ENCODE peak calls at places on chromosome 21, in ten cellular contexts. M is right atrium auricular region; P is sigmoid colon; J is left lung; W is CD8-positive, alpha-beta T cell; H is esophagus muscularis mucosa; O is PC-9; V is lung; Q is kidney; Z is colonic mucosa. R is an unnamed sample.

GRCh38 chr21:28207776-28208175 is 784.9 kb downstream of the LTN1 start:
- DNase-seq in M (no peak), P (no peak), J (no peak), W (no peak), H (no peak), O (no peak), V (no peak), Q (no peak), Z (no peak), R (no peak)

GRCh38 chr21:31310750-31311149 is 33.3 kb downstream of the TIAM1 start:
- DNase-seq in M (no peak), P (no peak), J (no peak), W (no peak), H (no peak), O (peak; percentile 10), V (no peak), Q (no peak), Z (no peak), R (no peak)

GRCh38 chr21:24840287-24840686 is 767.0 kb downstream of the MRPL39 start:
- DNase-seq in M (no peak), P (no peak), J (peak; percentile 70), W (no peak), H (no peak), O (no peak), V (no peak), Q (no peak), Z (no peak), R (peak; percentile 65)

GRCh38 chr21:15140321-15141019 is 75.7 kb upstream of the NRIP1 start:
- DNase-seq in M (no peak), P (no peak), J (no peak), W (no peak), H (no peak), O (no peak), V (no peak), Q (peak; percentile 70), Z (peak; percentile 91), R (no peak)

GRCh38 chr21:24470852-24471251 is 1136.4 kb downstream of the MRPL39 start:
- DNase-seq in M (no peak), P (no peak), J (no peak), W (no peak), H (no peak), O (no peak), V (no peak), Q (no peak), Z (no peak), R (no peak)

GRCh38 chr21:23968722-23969647 is 1638.3 kb downstream of the MRPL39 start:
- DNase-seq in M (no peak), P (no peak), J (no peak), W (peak; percentile 67), H (no peak), O (peak; percentile 12), V (no peak), Q (no peak), Z (peak; percentile 22), R (peak; percentile 88)

GRCh38 chr21:14551741-14552140 is 5.6 kb upstream of the SAMSN1 start:
- DNase-seq in M (no peak), P (no peak), J (no peak), W (no peak), H (no peak), O (no peak), V (no peak), Q (no peak), Z (no peak), R (no peak)

GRCh38 chr21:46564391-46564790 is 40.5 kb downstream of the S100B start:
- DNase-seq in M (no peak), P (no peak), J (no peak), W (no peak), H (no peak), O (no peak), V (no peak), Q (no peak), Z (no peak), R (no peak)

GRCh38 chr21:18168108-18168507 is 76.5 kb upstream of the CHODL start:
- DNase-seq in M (no peak), P (no peak), J (no peak), W (no peak), H (no peak), O (no peak), V (no peak), Q (no peak), Z (no peak), R (no peak)

GRCh38 chr21:44089001-44089911 is 17.9 kb upstream of the PWP2 start:
- DNase-seq in M (no peak), P (peak; percentile 30), J (no peak), W (peak; percentile 51), H (no peak), O (no peak), V (peak; percentile 23), Q (peak; percentile 80), Z (peak; percentile 84), R (peak; percentile 88)

GRCh38 chr21:30434033-30434631 is 4.1 kb downstream of the KRTAP13-4 start:
- DNase-seq in M (no peak), P (no peak), J (no peak), W (no peak), H (no peak), O (peak; percentile 4), V (no peak), Q (no peak), Z (peak; percentile 22), R (no peak)

GRCh38 chr21:26966360-26966977 is 419 bp downstream of the ADAMTS5 start:
- DNase-seq in M (no peak), P (peak; percentile 69), J (peak; percentile 65), W (no peak), H (no peak), O (no peak), V (no peak), Q (peak; percentile 67), Z (no peak), R (peak; percentile 44)

GRCh38 chr21:26965091-26965566 is 1.8 kb downstream of the ADAMTS5 start:
- DNase-seq in M (no peak), P (no peak), J (no peak), W (no peak), H (no peak), O (no peak), V (no peak), Q (no peak), Z (no peak), R (peak; percentile 78)

GRCh38 chr21:26966978-26967913 is at the start of gene ADAMTS5:
- DNase-seq in M (peak; percentile 71), P (peak; percentile 77), J (peak; percentile 77), W (no peak), H (no peak), O (no peak), V (no peak), Q (peak; percentile 87), Z (peak; percentile 28), R (peak; percentile 78)

GRCh38 chr21:26964379-26964778 is 2.5 kb downstream of the ADAMTS5 start:
- DNase-seq in M (peak; percentile 87), P (peak; percentile 92), J (peak; percentile 41), W (no peak), H (no peak), O (no peak), V (peak; percentile 32), Q (peak; percentile 90), Z (peak; percentile 33), R (no peak)

GRCh38 chr21:26965567-26966359 is 1.1 kb downstream of the ADAMTS5 start:
- DNase-seq in M (no peak), P (peak; percentile 84), J (peak; percentile 75), W (no peak), H (no peak), O (no peak), V (no peak), Q (peak; percentile 87), Z (peak; percentile 19), R (peak; percentile 66)
- TF ChIP-seq CTCF in M (no peak), P (no peak), J (no peak), W (no peak), H (peak; percentile 6), O (no peak), V (no peak), Q (peak; percentile 38), Z (no peak), R (no peak)

GRCh38 chr21:37909936-37910335 is 6.3 kb downstream of the KCNJ6 start:
- DNase-seq in M (no peak), P (no peak), J (no peak), W (no peak), H (no peak), O (no peak), V (no peak), Q (no peak), Z (no peak), R (no peak)
- TF ChIP-seq CTCF in M (no peak), P (no peak), J (no peak), W (no peak), H (no peak), O (no peak), V (no peak), Q (no peak), Z (no peak), R (no peak)

DNA sequence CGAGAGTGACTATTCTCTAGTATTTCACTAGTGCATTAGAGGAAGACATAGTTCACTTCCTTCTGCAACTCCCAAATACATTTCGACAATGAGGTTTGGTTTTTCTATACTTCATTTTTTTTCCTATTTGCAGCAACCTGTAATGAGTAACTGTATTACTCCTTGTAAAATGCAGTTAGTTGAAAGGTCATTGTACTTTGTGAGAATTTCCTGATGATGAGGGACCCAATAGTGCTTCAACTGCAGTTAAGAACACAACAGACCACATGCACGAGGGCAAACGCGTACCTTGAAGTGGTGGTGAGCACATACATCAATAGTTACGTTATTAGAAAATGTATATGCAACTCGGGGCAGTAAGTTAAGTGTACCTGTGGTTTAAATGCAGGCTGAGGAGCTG is 171.8 kb downstream of the GABPA start:
- DNase-seq in M (no peak), P (no peak), J (no peak), W (no peak), H (no peak), O (no peak), V (no peak), Q (no peak), Z (no peak), R (no peak)
- TF ChIP-seq CTCF in M (no peak), P (no peak), J (no peak), W (no peak), H (no peak), O (no peak), V (no peak), Q (no peak), Z (no peak), R (no peak)

GRCh38 chr21:45186709-45187108 is 101.0 kb downstream of the POFUT2 start:
- DNase-seq in M (no peak), P (no peak), J (no peak), W (no peak), H (no peak), O (no peak), V (no peak), Q (no peak), Z (no peak), R (no peak)

GRCh38 chr21:45190013-45190412 is 97.7 kb downstream of the POFUT2 start:
- DNase-seq in M (no peak), P (no peak), J (no peak), W (no peak), H (no peak), O (no peak), V (no peak), Q (no peak), Z (no peak), R (no peak)

GRCh38 chr21:45187646-45188045 is 100.0 kb downstream of the POFUT2 start:
- DNase-seq in M (no peak), P (no peak), J (no peak), W (no peak), H (no peak), O (no peak), V (no peak), Q (no peak), Z (no peak), R (no peak)

DNA sequence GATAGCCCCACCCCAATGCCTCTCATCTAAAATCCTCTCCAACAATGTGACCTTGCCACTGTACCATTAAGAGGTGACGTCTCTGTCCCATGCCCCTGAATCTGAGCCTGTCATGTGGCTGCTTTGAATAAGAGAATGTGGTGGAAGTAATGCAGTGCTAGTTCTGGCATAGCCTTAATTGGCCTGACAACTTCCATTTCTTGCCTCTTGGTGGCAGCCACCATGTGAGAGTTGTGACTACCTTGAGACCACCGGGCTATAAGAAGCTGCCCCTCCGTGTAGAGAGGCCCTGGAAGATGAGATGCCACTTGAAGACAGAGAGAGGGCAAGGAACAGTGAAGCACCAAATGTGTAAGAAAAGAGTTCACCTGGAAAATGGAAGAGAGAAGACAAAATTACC is 95.4 kb downstream of the POFUT2 start:
- DNase-seq in M (no peak), P (no peak), J (no peak), W (no peak), H (no peak), O (no peak), V (no peak), Q (no peak), Z (no peak), R (no peak)
- TF ChIP-seq CTCF in M (no peak), P (no peak), J (no peak), W (no peak), H (no peak), O (no peak), V (no peak), Q (no peak), Z (no peak), R (no peak)